ENCODE peak calls at places on chromosome 22, in ten cellular contexts. One of them, this sample, is unnamed.

GRCh38 chr22:42544686-42545085 is 9.1 kb upstream of the SERHL2 start:
- DNase-seq in neural progenitor cell: no peak
- DNase-seq in right lobe of liver: no peak
- DNase-seq in colonic mucosa: no peak
- DNase-seq in tibial artery: no peak
- DNase-seq in BE2C: no peak
- DNase-seq in heart left ventricle: no peak
- DNase-seq in uterus: no peak
- DNase-seq in cardiac muscle cell: no peak
- DNase-seq in astrocyte of the cerebellum: no peak
- DNase-seq in this sample: no peak

GRCh38 chr22:38872831-38873248 is 824 bp upstream of the CBX6 start:
- DNase-seq in right lobe of liver: peak
- DNase-seq in uterus: peak
- DNase-seq in tibial artery: peak
- DNase-seq in neural progenitor cell: peak
- DNase-seq in astrocyte of the cerebellum: no peak
- DNase-seq in cardiac muscle cell: peak
- DNase-seq in heart left ventricle: peak
- DNase-seq in BE2C: peak
- DNase-seq in colonic mucosa: peak
- DNase-seq in this sample: no peak

GRCh38 chr22:41530612-41531421 is 13.5 kb downstream of the POLR3H start:
- DNase-seq in neural progenitor cell: no peak
- DNase-seq in uterus: no peak
- DNase-seq in colonic mucosa: no peak
- DNase-seq in BE2C: no peak
- DNase-seq in tibial artery: no peak
- DNase-seq in astrocyte of the cerebellum: no peak
- DNase-seq in right lobe of liver: no peak
- DNase-seq in cardiac muscle cell: no peak
- DNase-seq in heart left ventricle: no peak
- DNase-seq in this sample: no peak

GRCh38 chr22:24553597-24554315 is 1.2 kb downstream of the GUCD1 start:
- DNase-seq in neural progenitor cell: peak
- DNase-seq in BE2C: no peak
- DNase-seq in right lobe of liver: peak
- DNase-seq in heart left ventricle: peak
- DNase-seq in colonic mucosa: peak
- DNase-seq in uterus: no peak
- DNase-seq in cardiac muscle cell: no peak
- DNase-seq in astrocyte of the cerebellum: no peak
- DNase-seq in tibial artery: peak
- DNase-seq in this sample: no peak

GRCh38 chr22:24289138-24289537 is 18.5 kb downstream of the SPECC1L start:
- DNase-seq in right lobe of liver: no peak
- DNase-seq in astrocyte of the cerebellum: peak
- DNase-seq in BE2C: no peak
- DNase-seq in uterus: no peak
- DNase-seq in cardiac muscle cell: peak
- DNase-seq in neural progenitor cell: no peak
- DNase-seq in heart left ventricle: no peak
- DNase-seq in colonic mucosa: no peak
- DNase-seq in tibial artery: no peak
- DNase-seq in this sample: peak

GRCh38 chr22:24968066-24968561 is 15.6 kb downstream of the KIAA1671 start:
- DNase-seq in astrocyte of the cerebellum: no peak
- DNase-seq in BE2C: peak
- DNase-seq in cardiac muscle cell: peak
- DNase-seq in uterus: no peak
- DNase-seq in heart left ventricle: peak
- DNase-seq in tibial artery: no peak
- DNase-seq in right lobe of liver: no peak
- DNase-seq in colonic mucosa: no peak
- DNase-seq in neural progenitor cell: peak
- DNase-seq in this sample: no peak

GRCh38 chr22:49212002-49212401 is 615.7 kb downstream of the BRD1 start:
- DNase-seq in cardiac muscle cell: no peak
- DNase-seq in heart left ventricle: peak
- DNase-seq in tibial artery: peak
- DNase-seq in colonic mucosa: no peak
- DNase-seq in astrocyte of the cerebellum: no peak
- DNase-seq in BE2C: no peak
- DNase-seq in right lobe of liver: peak
- DNase-seq in neural progenitor cell: no peak
- DNase-seq in uterus: no peak
- DNase-seq in this sample: no peak

GRCh38 chr22:41296826-41297667 is 4.3 kb upstream of the ZC3H7B start:
- DNase-seq in tibial artery: no peak
- DNase-seq in neural progenitor cell: no peak
- DNase-seq in astrocyte of the cerebellum: no peak
- DNase-seq in cardiac muscle cell: no peak
- DNase-seq in heart left ventricle: no peak
- DNase-seq in right lobe of liver: no peak
- DNase-seq in uterus: no peak
- DNase-seq in BE2C: no peak
- DNase-seq in colonic mucosa: no peak
- DNase-seq in this sample: no peak

GRCh38 chr22:25840162-25840561 is 98.2 kb downstream of the MYO18B start:
- DNase-seq in uterus: no peak
- DNase-seq in colonic mucosa: no peak
- DNase-seq in right lobe of liver: no peak
- DNase-seq in BE2C: no peak
- DNase-seq in astrocyte of the cerebellum: no peak
- DNase-seq in neural progenitor cell: no peak
- DNase-seq in cardiac muscle cell: peak
- DNase-seq in tibial artery: no peak
- DNase-seq in heart left ventricle: no peak
- DNase-seq in this sample: no peak

GRCh38 chr22:49297286-49297870 is 530.3 kb downstream of the BRD1 start:
- DNase-seq in tibial artery: peak
- DNase-seq in colonic mucosa: no peak
- DNase-seq in right lobe of liver: no peak
- DNase-seq in BE2C: no peak
- DNase-seq in heart left ventricle: no peak
- DNase-seq in uterus: no peak
- DNase-seq in neural progenitor cell: no peak
- DNase-seq in astrocyte of the cerebellum: no peak
- DNase-seq in cardiac muscle cell: no peak
- DNase-seq in this sample: no peak

GRCh38 chr22:30212363-30212995 is 34.1 kb downstream of the LIF start:
- DNase-seq in tibial artery: peak
- DNase-seq in colonic mucosa: no peak
- DNase-seq in heart left ventricle: peak
- DNase-seq in BE2C: no peak
- DNase-seq in uterus: peak
- DNase-seq in cardiac muscle cell: no peak
- DNase-seq in neural progenitor cell: no peak
- DNase-seq in right lobe of liver: no peak
- DNase-seq in astrocyte of the cerebellum: peak
- DNase-seq in this sample: peak

GRCh38 chr22:22060200-22061084 is 77.9 kb upstream of the TOP3B start:
- DNase-seq in uterus: peak
- DNase-seq in tibial artery: peak
- DNase-seq in cardiac muscle cell: peak
- DNase-seq in BE2C: peak
- DNase-seq in right lobe of liver: peak
- DNase-seq in astrocyte of the cerebellum: no peak
- DNase-seq in heart left ventricle: peak
- DNase-seq in neural progenitor cell: peak
- DNase-seq in colonic mucosa: peak
- DNase-seq in this sample: no peak
- TF ChIP-seq CTCF in uterus: no peak
- TF ChIP-seq CTCF in tibial artery: peak
- TF ChIP-seq CTCF in cardiac muscle cell: peak
- TF ChIP-seq CTCF in BE2C: peak
- TF ChIP-seq CTCF in right lobe of liver: peak
- TF ChIP-seq CTCF in astrocyte of the cerebellum: peak
- TF ChIP-seq CTCF in heart left ventricle: peak
- TF ChIP-seq CTCF in neural progenitor cell: peak
- TF ChIP-seq CTCF in colonic mucosa: peak
- TF ChIP-seq CTCF in this sample: peak

GRCh38 chr22:20206709-20207215 is 55.9 kb upstream of the CCDC188 start:
- DNase-seq in astrocyte of the cerebellum: no peak
- DNase-seq in colonic mucosa: peak
- DNase-seq in neural progenitor cell: no peak
- DNase-seq in uterus: no peak
- DNase-seq in tibial artery: no peak
- DNase-seq in cardiac muscle cell: no peak
- DNase-seq in heart left ventricle: no peak
- DNase-seq in BE2C: no peak
- DNase-seq in right lobe of liver: peak
- DNase-seq in this sample: no peak

GRCh38 chr22:20205964-20206708 is 55.3 kb upstream of the CCDC188 start:
- DNase-seq in BE2C: no peak
- DNase-seq in heart left ventricle: peak
- DNase-seq in right lobe of liver: peak
- DNase-seq in colonic mucosa: peak
- DNase-seq in astrocyte of the cerebellum: no peak
- DNase-seq in cardiac muscle cell: peak
- DNase-seq in neural progenitor cell: no peak
- DNase-seq in uterus: peak
- DNase-seq in tibial artery: peak
- DNase-seq in this sample: peak

GRCh38 chr22:20204281-20204680 is 53.4 kb upstream of the CCDC188 start:
- DNase-seq in neural progenitor cell: no peak
- DNase-seq in right lobe of liver: no peak
- DNase-seq in astrocyte of the cerebellum: no peak
- DNase-seq in heart left ventricle: no peak
- DNase-seq in tibial artery: no peak
- DNase-seq in cardiac muscle cell: no peak
- DNase-seq in uterus: no peak
- DNase-seq in colonic mucosa: no peak
- DNase-seq in BE2C: no peak
- DNase-seq in this sample: no peak

GRCh38 chr22:20204821-20205220 is 54.0 kb upstream of the CCDC188 start:
- DNase-seq in heart left ventricle: no peak
- DNase-seq in colonic mucosa: no peak
- DNase-seq in cardiac muscle cell: peak
- DNase-seq in tibial artery: no peak
- DNase-seq in uterus: no peak
- DNase-seq in astrocyte of the cerebellum: no peak
- DNase-seq in neural progenitor cell: no peak
- DNase-seq in BE2C: no peak
- DNase-seq in right lobe of liver: no peak
- DNase-seq in this sample: no peak

GRCh38 chr22:20205464-20205963 is 54.7 kb upstream of the CCDC188 start:
- DNase-seq in tibial artery: no peak
- DNase-seq in heart left ventricle: no peak
- DNase-seq in neural progenitor cell: no peak
- DNase-seq in BE2C: no peak
- DNase-seq in colonic mucosa: no peak
- DNase-seq in uterus: no peak
- DNase-seq in right lobe of liver: no peak
- DNase-seq in astrocyte of the cerebellum: no peak
- DNase-seq in cardiac muscle cell: no peak
- DNase-seq in this sample: no peak
- H3K4me3 ChIP-seq in tibial artery: no peak
- H3K4me3 ChIP-seq in heart left ventricle: no peak
- H3K4me3 ChIP-seq in neural progenitor cell: no peak
- H3K4me3 ChIP-seq in BE2C: no peak
- H3K4me3 ChIP-seq in colonic mucosa: no peak
- H3K4me3 ChIP-seq in uterus: no peak
- H3K4me3 ChIP-seq in right lobe of liver: no peak
- H3K4me3 ChIP-seq in astrocyte of the cerebellum: no peak
- H3K4me3 ChIP-seq in cardiac muscle cell: no peak
- H3K4me3 ChIP-seq in this sample: no peak

DNA sequence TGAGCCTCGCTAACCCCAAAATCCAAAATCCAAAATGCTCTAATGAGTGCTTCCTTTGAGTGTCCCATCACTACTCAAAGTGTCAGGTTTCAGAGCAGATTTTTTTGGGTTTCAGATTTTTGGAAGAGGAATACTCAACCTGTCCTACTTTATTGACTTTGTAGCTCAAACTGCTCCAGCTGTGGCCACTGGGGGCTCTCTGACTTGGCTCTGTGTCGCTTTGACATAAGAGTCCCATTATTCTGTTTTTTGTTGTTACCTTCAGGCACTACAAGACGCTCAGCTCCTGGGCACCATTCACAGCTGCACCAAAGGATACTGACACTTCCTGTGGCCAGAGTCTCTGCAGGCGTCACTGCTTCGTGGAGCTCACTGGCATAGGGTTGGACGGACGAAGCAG is 41.1 kb downstream of the PHF21B start:
- DNase-seq in heart left ventricle: no peak
- DNase-seq in BE2C: no peak
- DNase-seq in cardiac muscle cell: no peak
- DNase-seq in right lobe of liver: no peak
- DNase-seq in tibial artery: no peak
- DNase-seq in neural progenitor cell: peak
- DNase-seq in colonic mucosa: no peak
- DNase-seq in uterus: no peak
- DNase-seq in astrocyte of the cerebellum: no peak
- DNase-seq in this sample: no peak
- TF ChIP-seq CTCF in heart left ventricle: no peak
- TF ChIP-seq CTCF in BE2C: peak
- TF ChIP-seq CTCF in cardiac muscle cell: no peak
- TF ChIP-seq CTCF in right lobe of liver: no peak
- TF ChIP-seq CTCF in tibial artery: no peak
- TF ChIP-seq CTCF in neural progenitor cell: peak
- TF ChIP-seq CTCF in colonic mucosa: no peak
- TF ChIP-seq CTCF in uterus: no peak
- TF ChIP-seq CTCF in astrocyte of the cerebellum: peak
- TF ChIP-seq CTCF in this sample: no peak

GRCh38 chr22:46770726-46771125 is 8.3 kb downstream of the TBC1D22A start:
- DNase-seq in right lobe of liver: no peak
- DNase-seq in neural progenitor cell: no peak
- DNase-seq in cardiac muscle cell: no peak
- DNase-seq in BE2C: no peak
- DNase-seq in astrocyte of the cerebellum: no peak
- DNase-seq in uterus: no peak
- DNase-seq in colonic mucosa: no peak
- DNase-seq in heart left ventricle: no peak
- DNase-seq in tibial artery: peak
- DNase-seq in this sample: no peak
- H3K4me3 ChIP-seq in right lobe of liver: no peak
- H3K4me3 ChIP-seq in neural progenitor cell: no peak
- H3K4me3 ChIP-seq in cardiac muscle cell: no peak
- H3K4me3 ChIP-seq in BE2C: no peak
- H3K4me3 ChIP-seq in astrocyte of the cerebellum: no peak
- H3K4me3 ChIP-seq in uterus: no peak
- H3K4me3 ChIP-seq in colonic mucosa: no peak
- H3K4me3 ChIP-seq in heart left ventricle: no peak
- H3K4me3 ChIP-seq in tibial artery: no peak
- H3K4me3 ChIP-seq in this sample: no peak